ENCODE peak calls at places on chromosome 6, in six cellular contexts. One of them, this sample, is unnamed.

GRCh38 chr6:170545405-170545804 is 7.7 kb downstream of the PSMB1 start:
- DNase-seq in T47D: no peak
- DNase-seq in activated CD4-positive, alpha-beta T cell treated with anti-CD3 and anti-CD28 coated beads, Interleukin-2, amount 50 U/mL, for 48 hours: no peak
- DNase-seq in H4: no peak
- DNase-seq in stimulated activated CD4-positive, alpha-beta T cell treated with anti-CD3 and anti-CD28 coated beads, Interleukin-2, amount 100 ng/mL, for 24 hours: no peak
- DNase-seq in uterus: no peak
- DNase-seq in this sample: no peak

GRCh38 chr6:164757451-164757850 is 552.0 kb downstream of the C6orf118 start:
- DNase-seq in H4: no peak
- DNase-seq in stimulated activated CD4-positive, alpha-beta T cell treated with anti-CD3 and anti-CD28 coated beads, Interleukin-2, amount 100 ng/mL, for 24 hours: no peak
- DNase-seq in activated CD4-positive, alpha-beta T cell treated with anti-CD3 and anti-CD28 coated beads, Interleukin-2, amount 50 U/mL, for 48 hours: no peak
- DNase-seq in uterus: no peak
- DNase-seq in T47D: no peak
- DNase-seq in this sample: no peak

GRCh38 chr6:167398214-167399050 is 73.5 kb downstream of the TTLL2 start:
- DNase-seq in T47D: no peak
- DNase-seq in H4: no peak
- DNase-seq in uterus: no peak
- DNase-seq in activated CD4-positive, alpha-beta T cell treated with anti-CD3 and anti-CD28 coated beads, Interleukin-2, amount 50 U/mL, for 48 hours: no peak
- DNase-seq in stimulated activated CD4-positive, alpha-beta T cell treated with anti-CD3 and anti-CD28 coated beads, Interleukin-2, amount 100 ng/mL, for 24 hours: no peak
- DNase-seq in this sample: no peak

GRCh38 chr6:66396549-66396948 is 689.5 kb upstream of the EYS start:
- DNase-seq in activated CD4-positive, alpha-beta T cell treated with anti-CD3 and anti-CD28 coated beads, Interleukin-2, amount 50 U/mL, for 48 hours: no peak
- DNase-seq in stimulated activated CD4-positive, alpha-beta T cell treated with anti-CD3 and anti-CD28 coated beads, Interleukin-2, amount 100 ng/mL, for 24 hours: no peak
- DNase-seq in uterus: no peak
- DNase-seq in T47D: peak
- DNase-seq in H4: no peak
- DNase-seq in this sample: no peak

GRCh38 chr6:41092421-41093140 is 19.8 kb downstream of the NFYA start:
- DNase-seq in activated CD4-positive, alpha-beta T cell treated with anti-CD3 and anti-CD28 coated beads, Interleukin-2, amount 50 U/mL, for 48 hours: no peak
- DNase-seq in T47D: peak
- DNase-seq in H4: peak
- DNase-seq in stimulated activated CD4-positive, alpha-beta T cell treated with anti-CD3 and anti-CD28 coated beads, Interleukin-2, amount 100 ng/mL, for 24 hours: no peak
- DNase-seq in uterus: no peak
- DNase-seq in this sample: peak

GRCh38 chr6:156686429-156686939 is 90.7 kb upstream of the ARID1B start:
- DNase-seq in H4: peak
- DNase-seq in T47D: peak
- DNase-seq in activated CD4-positive, alpha-beta T cell treated with anti-CD3 and anti-CD28 coated beads, Interleukin-2, amount 50 U/mL, for 48 hours: peak
- DNase-seq in stimulated activated CD4-positive, alpha-beta T cell treated with anti-CD3 and anti-CD28 coated beads, Interleukin-2, amount 100 ng/mL, for 24 hours: peak
- DNase-seq in uterus: no peak
- DNase-seq in this sample: peak

GRCh38 chr6:90411292-90411781 is 114.7 kb upstream of the BACH2 start:
- DNase-seq in T47D: no peak
- DNase-seq in stimulated activated CD4-positive, alpha-beta T cell treated with anti-CD3 and anti-CD28 coated beads, Interleukin-2, amount 100 ng/mL, for 24 hours: peak
- DNase-seq in activated CD4-positive, alpha-beta T cell treated with anti-CD3 and anti-CD28 coated beads, Interleukin-2, amount 50 U/mL, for 48 hours: peak
- DNase-seq in H4: peak
- DNase-seq in uterus: no peak
- DNase-seq in this sample: no peak

GRCh38 chr6:149057464-149057840 is 260.1 kb upstream of the TAB2 start:
- DNase-seq in uterus: no peak
- DNase-seq in stimulated activated CD4-positive, alpha-beta T cell treated with anti-CD3 and anti-CD28 coated beads, Interleukin-2, amount 100 ng/mL, for 24 hours: no peak
- DNase-seq in T47D: no peak
- DNase-seq in activated CD4-positive, alpha-beta T cell treated with anti-CD3 and anti-CD28 coated beads, Interleukin-2, amount 50 U/mL, for 48 hours: no peak
- DNase-seq in H4: no peak
- DNase-seq in this sample: no peak

GRCh38 chr6:28001751-28002150 is 44.7 kb downstream of the OR2B6 start:
- DNase-seq in activated CD4-positive, alpha-beta T cell treated with anti-CD3 and anti-CD28 coated beads, Interleukin-2, amount 50 U/mL, for 48 hours: no peak
- DNase-seq in H4: no peak
- DNase-seq in uterus: no peak
- DNase-seq in T47D: no peak
- DNase-seq in stimulated activated CD4-positive, alpha-beta T cell treated with anti-CD3 and anti-CD28 coated beads, Interleukin-2, amount 100 ng/mL, for 24 hours: no peak
- DNase-seq in this sample: no peak

GRCh38 chr6:11210386-11211138 is 21.9 kb downstream of the NEDD9 start:
- DNase-seq in H4: no peak
- DNase-seq in activated CD4-positive, alpha-beta T cell treated with anti-CD3 and anti-CD28 coated beads, Interleukin-2, amount 50 U/mL, for 48 hours: no peak
- DNase-seq in uterus: no peak
- DNase-seq in T47D: no peak
- DNase-seq in stimulated activated CD4-positive, alpha-beta T cell treated with anti-CD3 and anti-CD28 coated beads, Interleukin-2, amount 100 ng/mL, for 24 hours: no peak
- DNase-seq in this sample: no peak

GRCh38 chr6:136306466-136306865 is 16.8 kb upstream of the BCLAF1 start:
- DNase-seq in uterus: no peak
- DNase-seq in H4: no peak
- DNase-seq in activated CD4-positive, alpha-beta T cell treated with anti-CD3 and anti-CD28 coated beads, Interleukin-2, amount 50 U/mL, for 48 hours: no peak
- DNase-seq in stimulated activated CD4-positive, alpha-beta T cell treated with anti-CD3 and anti-CD28 coated beads, Interleukin-2, amount 100 ng/mL, for 24 hours: no peak
- DNase-seq in T47D: no peak
- DNase-seq in this sample: no peak

GRCh38 chr6:111872521-111873177 is 603 bp downstream of the FYN start:
- DNase-seq in H4: no peak
- DNase-seq in T47D: no peak
- DNase-seq in stimulated activated CD4-positive, alpha-beta T cell treated with anti-CD3 and anti-CD28 coated beads, Interleukin-2, amount 100 ng/mL, for 24 hours: peak
- DNase-seq in activated CD4-positive, alpha-beta T cell treated with anti-CD3 and anti-CD28 coated beads, Interleukin-2, amount 50 U/mL, for 48 hours: peak
- DNase-seq in uterus: peak
- DNase-seq in this sample: no peak

GRCh38 chr6:110814488-110815259 is 595 bp downstream of the CDK19 start:
- DNase-seq in activated CD4-positive, alpha-beta T cell treated with anti-CD3 and anti-CD28 coated beads, Interleukin-2, amount 50 U/mL, for 48 hours: peak
- DNase-seq in T47D: peak
- DNase-seq in H4: peak
- DNase-seq in stimulated activated CD4-positive, alpha-beta T cell treated with anti-CD3 and anti-CD28 coated beads, Interleukin-2, amount 100 ng/mL, for 24 hours: peak
- DNase-seq in uterus: peak
- DNase-seq in this sample: peak

GRCh38 chr6:138248011-138248410 is 29.7 kb upstream of the PBOV1 start:
- DNase-seq in stimulated activated CD4-positive, alpha-beta T cell treated with anti-CD3 and anti-CD28 coated beads, Interleukin-2, amount 100 ng/mL, for 24 hours: no peak
- DNase-seq in T47D: no peak
- DNase-seq in activated CD4-positive, alpha-beta T cell treated with anti-CD3 and anti-CD28 coated beads, Interleukin-2, amount 50 U/mL, for 48 hours: no peak
- DNase-seq in uterus: no peak
- DNase-seq in H4: no peak
- DNase-seq in this sample: no peak

GRCh38 chr6:73644030-73644429 is 9.8 kb downstream of the SLC17A5 start:
- DNase-seq in stimulated activated CD4-positive, alpha-beta T cell treated with anti-CD3 and anti-CD28 coated beads, Interleukin-2, amount 100 ng/mL, for 24 hours: no peak
- DNase-seq in uterus: no peak
- DNase-seq in T47D: no peak
- DNase-seq in activated CD4-positive, alpha-beta T cell treated with anti-CD3 and anti-CD28 coated beads, Interleukin-2, amount 50 U/mL, for 48 hours: no peak
- DNase-seq in H4: no peak
- DNase-seq in this sample: no peak

GRCh38 chr6:13024616-13025015 is 303.7 kb downstream of the TBC1D7 start:
- DNase-seq in stimulated activated CD4-positive, alpha-beta T cell treated with anti-CD3 and anti-CD28 coated beads, Interleukin-2, amount 100 ng/mL, for 24 hours: no peak
- DNase-seq in T47D: no peak
- DNase-seq in activated CD4-positive, alpha-beta T cell treated with anti-CD3 and anti-CD28 coated beads, Interleukin-2, amount 50 U/mL, for 48 hours: no peak
- DNase-seq in H4: no peak
- DNase-seq in uterus: no peak
- DNase-seq in this sample: no peak

GRCh38 chr6:39615622-39616021 is 109.6 kb downstream of the KIF6 start:
- DNase-seq in T47D: no peak
- DNase-seq in activated CD4-positive, alpha-beta T cell treated with anti-CD3 and anti-CD28 coated beads, Interleukin-2, amount 50 U/mL, for 48 hours: no peak
- DNase-seq in H4: no peak
- DNase-seq in uterus: no peak
- DNase-seq in stimulated activated CD4-positive, alpha-beta T cell treated with anti-CD3 and anti-CD28 coated beads, Interleukin-2, amount 100 ng/mL, for 24 hours: no peak
- DNase-seq in this sample: no peak

This sample was measured in HT-29.